ENCODE peak calls at places on chromosomes 4 and X, in six cellular contexts. R is upper lobe of right lung, C is right cardiac atrium, Q is dorsolateral prefrontal cortex, U is cardiac muscle cell, Y is epithelial cell of esophagus. O is an unnamed sample.

GRCh38 chr4:36024901-36025610 is 219.3 kb downstream of the ARAP2 start:
- DNase-seq in C (no peak), U (no peak), Q (no peak), Y (peak), R (no peak), O (no peak)

GRCh38 chr4:87058272-87059073 is 123.7 kb downstream of the AFF1 start:
- DNase-seq in C (no peak), R (peak), U (no peak), Y (peak), Q (peak), O (no peak)

GRCh38 chr4:82604522-82604921 is 42.7 kb upstream of the TMEM150C start:
- DNase-seq in Q (no peak), R (no peak), Y (no peak), U (no peak), C (no peak), O (no peak)

GRCh38 chr4:17336524-17336941 is 175.4 kb downstream of the QDPR start:
- DNase-seq in Q (no peak), R (no peak), C (peak), Y (peak), U (no peak), O (peak)

GRCh38 chr4:82560853-82561744 is 689 bp downstream of the TMEM150C start:
- DNase-seq in R (no peak), U (no peak), Q (no peak), C (no peak), Y (no peak), O (no peak)

GRCh38 chr4:85166318-85166717 is 199.8 kb upstream of the WDFY3 start:
- DNase-seq in Y (no peak), Q (no peak), U (no peak), C (no peak), R (no peak), O (no peak)

GRCh38 chrX:153456161-153456560 is 10.3 kb upstream of the TREX2 start:
- DNase-seq in R (no peak), U (no peak), C (peak), Q (peak), Y (no peak), O (no peak)

GRCh38 chr4:176875441-176875930 is 82.8 kb upstream of the VEGFC start:
- DNase-seq in R (no peak), U (peak), Q (no peak), Y (peak), C (no peak), O (no peak)

GRCh38 chr4:142406051-142406549 is 440.0 kb downstream of the INPP4B start:
- DNase-seq in U (peak), Q (no peak), R (no peak), C (no peak), Y (peak), O (no peak)

GRCh38 chr4:42671431-42672194 is 14.7 kb upstream of the ATP8A1 start:
- DNase-seq in R (no peak), Y (no peak), Q (no peak), C (no peak), U (no peak), O (peak)

GRCh38 chr4:16443504-16444088 is 217.3 kb upstream of the TAPT1 start:
- DNase-seq in R (no peak), U (peak), Y (peak), C (no peak), Q (no peak), O (peak)

GRCh38 chr4:38902695-38903094 is 35.1 kb downstream of the FAM114A1 start:
- DNase-seq in C (no peak), R (no peak), Q (no peak), Y (peak), U (peak), O (peak)

GRCh38 chr4:5019274-5019673 is at the start of gene CYTL1:
- DNase-seq in Q (no peak), C (peak), Y (no peak), U (peak), R (no peak), O (no peak)
- H3K4me3 ChIP-seq in Q (no peak), C (no peak), Y (no peak), U (no peak), R (peak), O (no peak)

GRCh38 chrX:49812177-49812576 is 16.9 kb upstream of the PAGE4 start:
- DNase-seq in U (no peak), R (no peak), Q (no peak), C (no peak), Y (no peak), O (no peak)
- H3K4me3 ChIP-seq in U (no peak), R (no peak), Q (no peak), C (no peak), Y (no peak), O (no peak)

GRCh38 chrX:281166-281999 is at the start of gene PLCXD1:
- DNase-seq in U (peak), Y (peak), C (peak), R (peak), Q (peak), O (peak)
- H3K4me3 ChIP-seq in U (peak), Y (peak), C (peak), R (peak), Q (no peak), O (peak)

GRCh38 chrX:131752493-131753198 is 208.8 kb downstream of the OR13H1 start:
- DNase-seq in Y (no peak), R (no peak), Q (peak), C (peak), U (no peak), O (no peak)
- H3K4me3 ChIP-seq in Y (no peak), R (no peak), Q (peak), C (no peak), U (no peak), O (no peak)

GRCh38 chr4:8443801-8444200 is 3.2 kb downstream of the TRMT44 start:
- DNase-seq in Q (no peak), C (no peak), R (no peak), U (no peak), Y (no peak), O (no peak)
- H3K4me3 ChIP-seq in Q (no peak), C (no peak), R (no peak), U (no peak), Y (no peak), O (no peak)

GRCh38 chr4:145719752-145720624 is 40.0 kb downstream of the C4orf51 start:
- DNase-seq in Q (no peak), U (no peak), C (no peak), Y (no peak), R (no peak), O (peak)
- H3K4me3 ChIP-seq in Q (no peak), U (no peak), C (no peak), Y (no peak), R (no peak), O (no peak)

GRCh38 chrX:14883826-14884225 is 10.6 kb downstream of the MOSPD2 start:
- DNase-seq in C (no peak), R (no peak), U (no peak), Q (no peak), Y (no peak), O (no peak)

GRCh38 chrX:14886252-14886651 is 13.0 kb downstream of the MOSPD2 start:
- DNase-seq in Y (no peak), R (no peak), C (no peak), Q (no peak), U (no peak), O (no peak)

DNA sequence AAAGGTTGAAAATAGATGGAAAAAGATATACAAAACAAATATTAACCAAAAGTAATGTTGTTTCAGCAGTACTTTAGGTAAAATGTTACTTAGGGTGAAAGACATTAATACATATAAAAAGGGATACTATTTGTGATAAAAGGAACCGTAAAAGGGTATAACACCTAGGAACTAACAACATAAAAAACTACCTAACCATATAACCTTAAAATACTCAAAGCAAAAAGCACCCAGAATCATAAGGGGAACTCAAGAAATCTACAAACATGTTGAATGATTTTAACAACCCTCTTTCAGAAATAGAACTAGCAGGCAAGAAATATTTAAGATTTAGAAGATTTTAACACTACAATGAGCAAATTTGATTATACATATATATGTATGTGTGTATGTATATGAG is 11.5 kb downstream of the MOSPD2 start:
- DNase-seq in C (no peak), Y (no peak), Q (no peak), R (no peak), U (no peak), O (no peak)
- H3K4me3 ChIP-seq in C (no peak), Y (no peak), Q (no peak), R (no peak), U (no peak), O (no peak)

GRCh38 chr4:138960175-138960710 is 55.3 kb upstream of the NOCT start:
- DNase-seq in Q (no peak), U (no peak), C (no peak), R (no peak), Y (no peak), O (no peak)

GRCh38 chr4:138959421-138959820 is 56.2 kb upstream of the NOCT start:
- DNase-seq in R (no peak), C (no peak), Y (no peak), Q (peak), U (no peak), O (no peak)

GRCh38 chr4:138953962-138954371 is 61.6 kb upstream of the NOCT start:
- DNase-seq in R (no peak), C (no peak), U (no peak), Y (peak), Q (no peak), O (no peak)

GRCh38 chr4:138958519-138958918 is 57.1 kb upstream of the NOCT start:
- DNase-seq in Q (no peak), Y (no peak), U (no peak), R (no peak), C (no peak), O (no peak)

DNA sequence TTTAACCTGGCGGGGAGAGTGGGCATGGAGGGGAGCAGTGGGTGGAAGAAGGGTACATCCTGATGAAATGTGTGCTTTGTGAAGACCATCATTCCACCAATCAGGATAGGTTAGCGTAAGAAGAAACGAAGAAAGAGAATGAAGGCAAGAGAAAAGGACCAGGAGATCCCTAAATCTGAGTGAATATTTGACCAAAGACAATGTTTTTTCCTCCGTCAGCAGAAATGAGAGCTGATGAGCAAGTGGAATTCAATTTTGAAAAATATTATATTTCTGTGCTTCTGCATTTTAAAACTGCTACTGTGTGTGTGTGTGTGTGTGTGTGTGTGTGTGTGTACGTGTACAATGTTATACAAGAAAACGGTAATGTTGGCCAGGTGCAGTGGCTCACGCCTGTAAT is 58.3 kb upstream of the NOCT start:
- DNase-seq in Q (no peak), R (no peak), Y (no peak), U (no peak), C (no peak), O (no peak)
- H3K4me3 ChIP-seq in Q (no peak), R (no peak), Y (no peak), U (no peak), C (no peak), O (no peak)

O was measured in Jurkat, Clone E6-1.